ENCODE peak calls at places on chromosomes 12 and 14, in five cellular contexts. One of them, this sample, is unnamed. For H3K9me3, the result is how much of the 10 kb centered on the place peaks cover.

GRCh38 chr14:90489916-90490726 is 93.3 kb downstream of the CALM1 start:
- DNase-seq in transverse colon: no peak
- DNase-seq in suprapubic skin: no peak
- DNase-seq in stomach: no peak
- DNase-seq in HepG2: no peak
- DNase-seq in this sample: no peak

GRCh38 chr14:104316121-104316722 is 177.8 kb downstream of the KIF26A start:
- DNase-seq in HepG2: no peak
- DNase-seq in transverse colon: peak
- DNase-seq in stomach: peak
- DNase-seq in suprapubic skin: no peak
- DNase-seq in this sample: no peak

GRCh38 chr12:21502164-21502496 is 541 bp downstream of the GOLT1B start:
- DNase-seq in stomach: peak
- DNase-seq in transverse colon: peak
- DNase-seq in suprapubic skin: no peak
- DNase-seq in HepG2: peak
- DNase-seq in this sample: peak

GRCh38 chr12:62191747-62192485 is 68.3 kb upstream of the USP15 start:
- DNase-seq in transverse colon: no peak
- DNase-seq in HepG2: no peak
- DNase-seq in suprapubic skin: peak
- DNase-seq in stomach: no peak
- DNase-seq in this sample: peak

GRCh38 chr12:46296822-46297221 is 28.0 kb upstream of the SLC38A1 start:
- DNase-seq in suprapubic skin: no peak
- DNase-seq in HepG2: no peak
- DNase-seq in stomach: no peak
- DNase-seq in transverse colon: no peak
- DNase-seq in this sample: no peak

GRCh38 chr14:100147181-100147631 is 12.2 kb downstream of the DEGS2 start:
- DNase-seq in stomach: no peak
- DNase-seq in suprapubic skin: no peak
- DNase-seq in HepG2: no peak
- DNase-seq in transverse colon: no peak
- DNase-seq in this sample: no peak

GRCh38 chr14:91395998-91396660 is 21.5 kb downstream of the CCDC88C start:
- DNase-seq in HepG2: no peak
- DNase-seq in transverse colon: peak
- DNase-seq in suprapubic skin: no peak
- DNase-seq in stomach: no peak
- DNase-seq in this sample: no peak

GRCh38 chr12:19198272-19198671 is 68.7 kb downstream of the PLEKHA5 start:
- DNase-seq in stomach: no peak
- DNase-seq in HepG2: no peak
- DNase-seq in transverse colon: no peak
- DNase-seq in suprapubic skin: no peak
- DNase-seq in this sample: no peak

GRCh38 chr14:91229743-91230200 is 14.7 kb downstream of the GPR68 start:
- DNase-seq in transverse colon: peak
- DNase-seq in suprapubic skin: no peak
- DNase-seq in stomach: no peak
- DNase-seq in HepG2: no peak
- DNase-seq in this sample: no peak

GRCh38 chr12:64669270-64669842 is 59.1 kb downstream of the RASSF3 start:
- DNase-seq in HepG2: peak
- DNase-seq in transverse colon: peak
- DNase-seq in stomach: peak
- DNase-seq in suprapubic skin: no peak
- DNase-seq in this sample: peak

GRCh38 chr14:74569826-74570591 is 42.0 kb downstream of the LTBP2 start:
- DNase-seq in stomach: no peak
- DNase-seq in suprapubic skin: no peak
- DNase-seq in HepG2: peak
- DNase-seq in transverse colon: no peak
- DNase-seq in this sample: no peak

GRCh38 chr14:106317593-106317992 is 791.2 kb downstream of the TMEM121 start:
- DNase-seq in transverse colon: no peak
- DNase-seq in stomach: no peak
- DNase-seq in HepG2: no peak
- DNase-seq in suprapubic skin: no peak
- DNase-seq in this sample: no peak

GRCh38 chr14:23068792-23069412 is 11.6 kb upstream of the CDH24 start:
- DNase-seq in stomach: peak
- DNase-seq in suprapubic skin: no peak
- DNase-seq in HepG2: peak
- DNase-seq in transverse colon: peak
- DNase-seq in this sample: peak

GRCh38 chr12:48197549-48197966 is 5.5 kb downstream of the OR10AD1 start:
- DNase-seq in stomach: no peak
- DNase-seq in HepG2: no peak
- DNase-seq in transverse colon: no peak
- DNase-seq in suprapubic skin: no peak
- DNase-seq in this sample: no peak

GRCh38 chr14:55191881-55192616 is 664 bp upstream of the DLGAP5 start:
- DNase-seq in suprapubic skin: no peak
- DNase-seq in stomach: no peak
- DNase-seq in transverse colon: no peak
- DNase-seq in HepG2: no peak
- DNase-seq in this sample: no peak

GRCh38 chr14:68446243-68447040 is 346.4 kb downstream of the ZFP36L1 start:
- DNase-seq in suprapubic skin: no peak
- DNase-seq in transverse colon: no peak
- DNase-seq in HepG2: no peak
- DNase-seq in stomach: no peak
- DNase-seq in this sample: no peak
- TF ChIP-seq POLR2AphosphoS5 in suprapubic skin: no peak
- TF ChIP-seq POLR2AphosphoS5 in transverse colon: no peak
- TF ChIP-seq POLR2AphosphoS5 in HepG2: no peak
- TF ChIP-seq POLR2AphosphoS5 in stomach: no peak
- TF ChIP-seq POLR2AphosphoS5 in this sample: no peak

GRCh38 chr14:31937730-31938346 is 139.3 kb upstream of the ARHGAP5 start:
- DNase-seq in suprapubic skin: no peak
- DNase-seq in transverse colon: peak
- DNase-seq in HepG2: peak
- DNase-seq in stomach: peak
- DNase-seq in this sample: peak
- TF ChIP-seq EP300 in suprapubic skin: no peak
- TF ChIP-seq EP300 in transverse colon: no peak
- TF ChIP-seq EP300 in HepG2: peak
- TF ChIP-seq EP300 in stomach: no peak
- TF ChIP-seq EP300 in this sample: no peak

GRCh38 chr14:72315720-72316119 is 383.5 kb downstream of the RGS6 start:
- DNase-seq in HepG2: no peak
- DNase-seq in suprapubic skin: no peak
- DNase-seq in transverse colon: no peak
- DNase-seq in stomach: no peak
- DNase-seq in this sample: no peak
- H3K9me3 ChIP-seq in HepG2: under half
- H3K9me3 ChIP-seq in suprapubic skin: under half
- H3K9me3 ChIP-seq in transverse colon: under half
- H3K9me3 ChIP-seq in stomach: under half
- H3K9me3 ChIP-seq in this sample: under half

GRCh38 chr14:67393689-67394088 is 18.3 kb downstream of the PLEK2 start:
- DNase-seq in stomach: no peak
- DNase-seq in transverse colon: no peak
- DNase-seq in HepG2: no peak
- DNase-seq in suprapubic skin: no peak
- DNase-seq in this sample: no peak

GRCh38 chr14:67397536-67397935 is 14.4 kb downstream of the PLEK2 start:
- DNase-seq in transverse colon: no peak
- DNase-seq in stomach: no peak
- DNase-seq in HepG2: no peak
- DNase-seq in suprapubic skin: no peak
- DNase-seq in this sample: no peak

GRCh38 chr14:67395086-67395875 is 16.7 kb downstream of the PLEK2 start:
- DNase-seq in HepG2: no peak
- DNase-seq in transverse colon: no peak
- DNase-seq in stomach: no peak
- DNase-seq in suprapubic skin: no peak
- DNase-seq in this sample: no peak

GRCh38 chr14:67396381-67396965 is 15.5 kb downstream of the PLEK2 start:
- DNase-seq in suprapubic skin: no peak
- DNase-seq in HepG2: no peak
- DNase-seq in stomach: no peak
- DNase-seq in transverse colon: no peak
- DNase-seq in this sample: no peak

DNA sequence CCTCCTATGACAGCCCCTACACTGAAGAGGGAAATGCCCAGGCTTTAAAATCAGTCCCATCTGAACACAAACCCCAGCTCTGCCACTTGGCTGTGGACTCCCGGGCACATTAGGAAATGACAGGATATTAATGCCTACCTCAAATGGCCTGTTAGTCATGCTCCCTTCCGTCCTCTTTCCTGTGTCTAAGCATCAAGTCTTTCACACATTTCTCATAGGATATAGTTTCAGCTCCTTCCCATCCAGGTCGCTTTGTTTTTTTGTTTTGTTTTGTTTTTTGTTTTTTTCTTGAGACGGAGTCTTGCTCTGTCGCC is 16.1 kb downstream of the PLEK2 start:
- DNase-seq in stomach: no peak
- DNase-seq in HepG2: no peak
- DNase-seq in transverse colon: no peak
- DNase-seq in suprapubic skin: no peak
- DNase-seq in this sample: no peak
- TF ChIP-seq POLR2AphosphoS5 in stomach: no peak
- TF ChIP-seq POLR2AphosphoS5 in HepG2: no peak
- TF ChIP-seq POLR2AphosphoS5 in transverse colon: no peak
- TF ChIP-seq POLR2AphosphoS5 in suprapubic skin: no peak
- TF ChIP-seq POLR2AphosphoS5 in this sample: no peak

DNA sequence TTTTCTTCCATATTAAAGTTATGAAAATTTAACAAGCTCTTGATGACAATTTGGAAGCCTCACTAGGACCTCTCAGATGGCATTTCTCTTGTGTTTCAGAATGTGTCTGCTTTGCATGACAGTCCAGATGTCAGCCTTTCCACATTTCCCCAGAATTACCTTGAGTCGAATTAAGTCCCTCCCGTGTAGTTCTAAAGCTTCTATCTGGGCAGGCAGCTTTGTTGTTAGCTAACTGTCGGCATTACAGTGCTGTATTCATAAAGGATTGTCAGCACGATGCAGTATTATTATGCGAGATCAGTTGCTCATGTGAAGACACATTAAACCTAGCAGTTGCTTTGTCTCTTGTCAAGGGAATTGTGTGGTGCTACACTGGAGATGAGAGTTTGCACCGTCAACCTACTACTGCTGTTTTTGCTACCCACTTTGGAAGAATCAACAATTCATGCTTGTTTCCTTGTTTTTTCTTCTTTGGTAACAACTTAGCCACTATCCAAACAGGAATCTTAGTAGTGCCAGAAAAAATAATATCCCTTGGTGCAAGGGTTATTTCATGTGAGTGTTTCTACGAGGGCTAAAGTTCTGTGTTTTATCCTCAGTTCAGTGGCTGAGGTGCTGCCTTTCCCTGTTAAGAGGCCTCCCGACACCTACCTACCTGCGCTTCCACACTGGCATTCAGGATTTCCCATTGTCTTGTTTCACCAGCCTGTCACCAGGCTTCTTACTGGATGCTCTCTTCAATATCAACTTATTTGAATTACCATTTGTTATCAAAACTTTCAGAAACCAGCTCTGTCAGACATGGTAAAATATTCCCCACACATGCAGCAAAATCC is 298.0 kb upstream of the G2E3 start:
- DNase-seq in stomach: no peak
- DNase-seq in transverse colon: no peak
- DNase-seq in HepG2: no peak
- DNase-seq in suprapubic skin: no peak
- DNase-seq in this sample: no peak
- TF ChIP-seq EP300 in stomach: no peak
- TF ChIP-seq EP300 in transverse colon: no peak
- TF ChIP-seq EP300 in HepG2: no peak
- TF ChIP-seq EP300 in suprapubic skin: no peak
- TF ChIP-seq EP300 in this sample: no peak

GRCh38 chr12:34601689-34602088 is 579.4 kb downstream of the ALG10 start:
- DNase-seq in transverse colon: no peak
- DNase-seq in stomach: no peak
- DNase-seq in suprapubic skin: peak
- DNase-seq in HepG2: no peak
- DNase-seq in this sample: no peak

GRCh38 chr12:34602213-34602940 is 580.1 kb downstream of the ALG10 start:
- DNase-seq in HepG2: no peak
- DNase-seq in suprapubic skin: no peak
- DNase-seq in transverse colon: no peak
- DNase-seq in stomach: no peak
- DNase-seq in this sample: peak

GRCh38 chr12:34599530-34600513 is 577.5 kb downstream of the ALG10 start:
- DNase-seq in HepG2: no peak
- DNase-seq in transverse colon: no peak
- DNase-seq in stomach: no peak
- DNase-seq in suprapubic skin: peak
- DNase-seq in this sample: peak

GRCh38 chr12:34598851-34599529 is 576.7 kb downstream of the ALG10 start:
- DNase-seq in transverse colon: no peak
- DNase-seq in suprapubic skin: peak
- DNase-seq in stomach: peak
- DNase-seq in HepG2: no peak
- DNase-seq in this sample: peak

DNA sequence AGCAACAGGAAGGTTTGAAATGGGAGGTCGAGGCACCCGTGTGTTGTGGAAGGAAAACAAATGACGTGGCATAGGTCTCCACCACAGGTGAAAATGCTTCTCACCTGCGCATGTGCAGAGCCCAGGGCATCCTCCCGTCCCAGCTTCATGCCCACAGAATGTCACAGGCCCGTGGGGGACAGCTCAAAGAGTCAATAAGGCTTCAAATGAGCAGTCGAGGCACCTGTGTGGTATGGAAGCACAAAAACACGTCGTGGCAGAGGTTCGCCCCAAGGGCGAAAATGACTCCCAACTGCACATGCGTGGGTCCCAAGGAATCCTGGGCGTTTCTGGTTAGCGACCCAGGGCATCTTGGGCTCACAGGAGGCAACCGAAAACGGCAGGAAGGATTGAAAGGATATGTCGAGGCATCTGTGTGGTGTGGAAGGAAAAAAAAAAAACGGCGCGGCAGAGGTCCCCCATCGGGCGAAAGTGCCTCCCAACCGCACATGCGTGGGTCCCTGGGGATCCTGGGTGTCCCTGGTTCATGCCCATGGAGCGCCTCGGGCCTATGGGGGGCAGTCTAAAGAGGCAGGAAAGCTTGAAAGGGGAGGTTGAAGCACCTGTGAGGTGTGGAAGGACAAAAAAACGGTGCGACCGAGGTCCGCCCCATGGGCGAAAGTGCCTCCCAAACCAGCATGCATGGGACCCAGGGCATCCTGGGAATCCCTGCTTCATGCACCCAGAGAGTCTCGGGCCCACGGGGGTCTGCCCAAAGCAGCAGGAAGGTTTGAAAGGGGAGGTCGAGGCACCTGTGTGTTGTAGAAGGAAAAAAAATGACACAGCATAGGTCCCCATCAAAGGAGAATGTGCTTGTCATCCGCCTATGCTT is 578.5 kb downstream of the ALG10 start:
- DNase-seq in HepG2: no peak
- DNase-seq in suprapubic skin: peak
- DNase-seq in transverse colon: no peak
- DNase-seq in stomach: no peak
- DNase-seq in this sample: no peak
- H3K9me3 ChIP-seq in HepG2: half or more
- H3K9me3 ChIP-seq in suprapubic skin: half or more
- H3K9me3 ChIP-seq in transverse colon: under half
- H3K9me3 ChIP-seq in stomach: half or more
- H3K9me3 ChIP-seq in this sample: under half

This sample was measured in sigmoid colon.